ENCODE peak calls at places on chromosomes 12 and 14, in four cellular contexts. E is CD8-positive, alpha-beta T cell; G is hepatocyte; H is AG09309. C is an unnamed sample.
A peak's percentile ranks its signal among the peaks of the same experiment; 100 is the strongest.

GRCh38 chr14:37083599-37083998 is 88.8 kb downstream of the SLC25A21 start:
- DNase-seq in H (no peak), G (no peak), E (no peak), C (no peak)

GRCh38 chr12:12469386-12469785 is 93.3 kb downstream of the DUSP16 start:
- DNase-seq in H (no peak), G (no peak), E (no peak), C (no peak)

GRCh38 chr14:61454545-61454944 is 133.2 kb downstream of the PRKCH start:
- DNase-seq in E (no peak), H (no peak), G (no peak), C (no peak)

GRCh38 chr14:90140956-90141316 is 79.1 kb downstream of the KCNK13 start:
- DNase-seq in G (no peak), H (no peak), E (no peak), C (no peak)

GRCh38 chr12:59677857-59678256 is 82.0 kb downstream of the SLC16A7 start:
- DNase-seq in G (no peak), E (peak; percentile 12), H (no peak), C (no peak)

GRCh38 chr14:52220924-52221802 is 46.3 kb upstream of the PTGDR start:
- DNase-seq in E (no peak), G (no peak), H (no peak), C (no peak)

GRCh38 chr12:101490286-101490920 is 15.3 kb downstream of the SPIC start:
- DNase-seq in G (peak; percentile 66), E (no peak), H (no peak), C (no peak)

GRCh38 chr12:6978188-6978986 is 7.7 kb downstream of the EMG1 start:
- DNase-seq in E (no peak), H (no peak), G (no peak), C (no peak)

GRCh38 chr12:114784526-114784925 is 100.6 kb upstream of the TBX3 start:
- DNase-seq in H (no peak), E (no peak), G (no peak), C (no peak)

DNA sequence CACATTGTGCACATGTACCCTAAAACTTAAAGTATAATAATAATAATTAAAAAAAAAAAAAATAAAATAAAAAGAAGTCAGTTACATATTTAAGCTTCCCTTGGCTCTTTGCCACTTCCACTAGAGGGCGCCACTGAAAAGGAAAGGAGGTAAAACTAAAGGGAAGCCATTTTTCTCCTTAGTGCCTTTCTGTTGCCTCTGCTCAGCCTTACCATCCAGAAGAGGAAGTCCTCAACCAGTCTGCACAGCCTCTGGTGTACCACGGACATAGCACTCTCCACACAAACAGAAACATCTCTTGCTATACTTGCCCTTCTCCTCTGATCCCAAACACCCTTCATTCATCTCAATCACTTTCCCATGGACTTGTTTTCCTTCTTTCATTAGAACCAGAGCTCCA is 169.0 kb upstream of the EEA1 start:
- DNase-seq in G (peak; percentile 58), H (no peak), E (peak; percentile 69), C (peak; percentile 81)
- TF ChIP-seq CTCF in G (peak; percentile 41), H (peak; percentile 42), E (peak; percentile 65), C (peak; percentile 87)

GRCh38 chr12:108572166-108572790 is 9.9 kb downstream of the ISCU start:
- DNase-seq in G (no peak), H (no peak), E (no peak), C (no peak)

GRCh38 chr12:108573310-108573709 is 10.9 kb downstream of the ISCU start:
- DNase-seq in G (no peak), H (no peak), E (no peak), C (no peak)

GRCh38 chr12:108568653-108569154 is 6.3 kb downstream of the ISCU start:
- DNase-seq in G (no peak), E (peak; percentile 86), H (no peak), C (no peak)

GRCh38 chr12:108571604-108572165 is 9.3 kb downstream of the ISCU start:
- DNase-seq in H (no peak), G (no peak), E (no peak), C (no peak)

DNA sequence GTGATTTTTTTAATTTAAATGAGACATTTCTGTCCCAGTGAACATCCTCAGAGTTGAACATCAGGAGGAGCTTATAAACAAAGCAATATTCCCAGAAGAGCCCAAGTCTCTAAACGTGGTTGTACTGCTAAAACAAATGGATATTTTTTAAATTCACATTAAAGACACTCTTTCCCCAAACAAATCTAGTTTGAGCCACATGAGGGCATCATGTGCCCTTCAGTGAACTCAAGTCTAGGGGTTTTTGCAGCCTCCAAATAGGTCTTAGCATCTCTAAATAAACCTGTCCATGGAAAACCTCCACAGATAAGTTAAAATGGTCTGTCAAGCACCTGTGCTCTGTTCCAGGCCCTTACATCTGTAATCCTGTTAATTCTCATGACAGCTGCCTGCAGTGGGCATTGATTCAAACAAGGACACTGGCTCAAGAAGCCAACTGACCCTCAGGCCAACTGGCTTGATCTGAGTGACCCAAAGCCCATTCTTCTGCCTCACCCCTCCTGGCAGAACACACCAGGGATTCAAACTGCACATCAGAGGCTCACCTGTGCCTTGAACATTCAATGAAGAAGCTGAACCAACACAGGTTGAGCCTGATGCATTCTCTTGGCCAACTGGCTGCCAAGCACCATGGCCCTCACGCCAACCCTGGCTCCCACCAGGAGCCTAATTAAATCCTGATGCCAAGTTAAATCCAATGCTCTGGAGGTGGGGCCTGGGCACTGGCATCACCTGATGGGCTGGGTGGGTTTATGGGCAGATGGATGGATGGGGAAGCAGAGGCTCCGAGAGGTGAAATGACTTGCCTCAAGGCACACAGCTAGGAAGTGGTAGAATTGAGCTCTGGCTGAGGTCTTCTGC is 8.6 kb downstream of the ISCU start:
- DNase-seq in H (no peak), E (no peak), G (no peak), C (no peak)
- TF ChIP-seq CTCF in H (peak; percentile 61), E (no peak), G (peak; percentile 55), C (no peak)

GRCh38 chr12:49283541-49284429 is 11.2 kb upstream of the PRPH start:
- DNase-seq in E (no peak), G (no peak), H (no peak), C (no peak)
- TF ChIP-seq CTCF in E (no peak), G (no peak), H (no peak), C (peak; percentile 12)

DNA sequence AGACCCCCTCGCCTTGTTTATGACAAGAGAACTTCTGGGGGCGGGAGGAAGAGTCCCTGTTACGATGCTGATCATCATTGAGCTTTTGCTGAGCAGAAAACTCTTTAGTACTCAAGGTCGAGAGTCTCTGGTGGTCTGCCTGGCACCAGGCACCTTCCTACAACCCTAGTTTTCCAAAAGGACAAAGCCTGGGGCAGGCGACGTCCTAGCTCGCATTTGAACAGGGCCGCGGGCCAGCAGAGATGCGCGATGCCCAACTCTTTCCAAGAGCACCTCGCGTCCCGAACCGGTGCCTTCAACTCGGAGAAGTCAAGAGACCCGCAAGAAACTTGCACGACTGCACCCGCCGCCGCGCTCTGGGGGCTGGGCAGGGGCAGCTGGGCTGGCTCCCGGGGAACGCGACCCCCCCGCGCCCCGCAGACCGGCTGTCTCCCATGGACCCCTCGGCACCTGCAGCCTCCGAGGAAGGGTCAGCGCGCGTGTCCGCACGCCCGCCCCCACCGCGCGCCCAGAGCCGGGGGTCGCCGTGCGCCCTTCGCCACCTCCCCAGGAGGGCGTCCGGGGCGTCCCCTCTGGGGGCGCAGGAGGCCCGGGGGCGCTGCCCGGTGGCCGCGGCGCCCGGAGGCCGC is 377 bp upstream of the BCL7A start:
- DNase-seq in G (peak; percentile 31), E (no peak), H (no peak), C (no peak)
- TF ChIP-seq CTCF in G (no peak), E (no peak), H (no peak), C (no peak)

GRCh38 chr14:96085369-96085768 is 46.2 kb downstream of the C14orf132 start:
- DNase-seq in E (no peak), G (no peak), H (no peak), C (no peak)

GRCh38 chr14:96086032-96086431 is 46.9 kb downstream of the C14orf132 start:
- DNase-seq in G (peak; percentile 53), E (no peak), H (no peak), C (no peak)

GRCh38 chr14:96088131-96088880 is 49.1 kb downstream of the C14orf132 start:
- DNase-seq in H (no peak), G (no peak), E (no peak), C (no peak)

GRCh38 chr14:96084796-96085195 is 45.6 kb downstream of the C14orf132 start:
- DNase-seq in E (no peak), G (no peak), H (no peak), C (no peak)

GRCh38 chr14:96086574-96087077 is 47.5 kb downstream of the C14orf132 start:
- DNase-seq in H (no peak), G (no peak), E (no peak), C (no peak)
- TF ChIP-seq CTCF in H (peak; percentile 44), G (no peak), E (no peak), C (no peak)